ENCODE peak calls at places on chromosomes 6 and 20, in nine cellular contexts. Q, X, P, E, V, T, Y, S and U are unnamed samples.

GRCh38 chr6:25991785-25992412 is 29.3 kb downstream of the TRIM38 start:
- DNase-seq in P (peak), Y (peak), V (no peak), S (peak), T (no peak), X (peak), E (peak), Q (peak), U (peak)

GRCh38 chr6:122555561-122555960 is 54.6 kb upstream of the PKIB start:
- DNase-seq in Y (no peak), Q (no peak), S (no peak), P (no peak), X (no peak), T (no peak), V (no peak), E (no peak), U (no peak)

GRCh38 chr20:53597085-53597482 is 3.4 kb upstream of the ZNF217 start:
- DNase-seq in Q (no peak), V (no peak), Y (peak), T (no peak), X (peak), P (peak), E (no peak), S (no peak), U (no peak)

GRCh38 chr6:168737481-168737880 is 296.5 kb downstream of the SMOC2 start:
- DNase-seq in T (no peak), V (no peak), S (no peak), X (no peak), E (no peak), Q (no peak), P (no peak), Y (no peak), U (no peak)

GRCh38 chr6:94478178-94479140 is 1059.1 kb upstream of the EPHA7 start:
- DNase-seq in Y (no peak), X (no peak), S (no peak), P (no peak), Q (no peak), T (no peak), V (no peak), E (no peak), U (no peak)

GRCh38 chr20:35821807-35822242 is 50.0 kb downstream of the PHF20 start:
- DNase-seq in X (no peak), V (no peak), S (no peak), E (no peak), Q (peak), Y (peak), P (peak), T (no peak), U (peak)

GRCh38 chr6:81606965-81607381 is 145.5 kb downstream of the TENT5A start:
- DNase-seq in T (no peak), Q (no peak), Y (peak), V (peak), S (no peak), X (no peak), P (peak), E (no peak), U (no peak)

GRCh38 chr6:16948376-16948775 is 153.5 kb upstream of the STMND1 start:
- DNase-seq in S (no peak), P (peak), T (no peak), X (no peak), Q (no peak), E (no peak), V (no peak), Y (no peak), U (no peak)

GRCh38 chr6:138196142-138196738 is 22.1 kb downstream of the PBOV1 start:
- DNase-seq in S (no peak), P (no peak), Q (no peak), E (no peak), V (no peak), X (no peak), T (no peak), Y (no peak), U (no peak)

GRCh38 chr20:3677733-3678132 is 4.1 kb downstream of the ADAM33 start:
- DNase-seq in E (no peak), X (no peak), V (no peak), Y (peak), P (peak), S (no peak), Q (no peak), T (no peak), U (peak)